ENCODE peak calls at places on chromosomes 13 and 19, in six cellular contexts. One of them, this sample, is unnamed.

GRCh38 chr19:30318261-30318660 is 53.9 kb upstream of the ZNF536 start:
- DNase-seq in cardiac fibroblast: no peak
- DNase-seq in body of pancreas: no peak
- DNase-seq in NCI-H524: no peak
- DNase-seq in astrocyte of the hippocampus: no peak
- DNase-seq in Ammon's horn: no peak
- DNase-seq in this sample: no peak

GRCh38 chr13:108266316-108266936 is 3.1 kb upstream of the TNFSF13B start:
- DNase-seq in cardiac fibroblast: no peak
- DNase-seq in body of pancreas: no peak
- DNase-seq in NCI-H524: no peak
- DNase-seq in astrocyte of the hippocampus: no peak
- DNase-seq in Ammon's horn: no peak
- DNase-seq in this sample: no peak

GRCh38 chr13:23321534-23322241 is 111.8 kb downstream of the SACS start:
- DNase-seq in cardiac fibroblast: peak; percentile 98
- DNase-seq in body of pancreas: peak; percentile 28
- DNase-seq in NCI-H524: no peak
- DNase-seq in astrocyte of the hippocampus: peak; percentile 95
- DNase-seq in Ammon's horn: no peak
- DNase-seq in this sample: peak; percentile 72

GRCh38 chr19:13022111-13022858 is 27.0 kb downstream of the NFIX start:
- DNase-seq in cardiac fibroblast: peak; percentile 51
- DNase-seq in body of pancreas: no peak
- DNase-seq in NCI-H524: no peak
- DNase-seq in astrocyte of the hippocampus: peak; percentile 60
- DNase-seq in Ammon's horn: peak; percentile 67
- DNase-seq in this sample: no peak

GRCh38 chr19:16899566-16900075 is 10.8 kb downstream of the F2RL3 start:
- DNase-seq in cardiac fibroblast: peak; percentile 49
- DNase-seq in body of pancreas: peak; percentile 29
- DNase-seq in NCI-H524: no peak
- DNase-seq in astrocyte of the hippocampus: peak; percentile 28
- DNase-seq in Ammon's horn: no peak
- DNase-seq in this sample: no peak

GRCh38 chr19:42445948-42446347 is 3.2 kb upstream of the CXCL17 start:
- DNase-seq in cardiac fibroblast: no peak
- DNase-seq in body of pancreas: no peak
- DNase-seq in NCI-H524: no peak
- DNase-seq in astrocyte of the hippocampus: no peak
- DNase-seq in Ammon's horn: no peak
- DNase-seq in this sample: no peak

GRCh38 chr19:2841858-2842574 is 741 bp downstream of the ZNF555 start:
- DNase-seq in cardiac fibroblast: no peak
- DNase-seq in body of pancreas: no peak
- DNase-seq in NCI-H524: no peak
- DNase-seq in astrocyte of the hippocampus: peak; percentile 31
- DNase-seq in Ammon's horn: no peak
- DNase-seq in this sample: no peak

GRCh38 chr13:57665471-57665870 is 33.9 kb downstream of the PCDH17 start:
- DNase-seq in cardiac fibroblast: peak; percentile 4
- DNase-seq in body of pancreas: no peak
- DNase-seq in NCI-H524: no peak
- DNase-seq in astrocyte of the hippocampus: no peak
- DNase-seq in Ammon's horn: peak; percentile 16
- DNase-seq in this sample: no peak

GRCh38 chr19:44539236-44539819 is 9.9 kb upstream of the CEACAM20 start:
- DNase-seq in cardiac fibroblast: peak; percentile 57
- DNase-seq in body of pancreas: no peak
- DNase-seq in NCI-H524: no peak
- DNase-seq in astrocyte of the hippocampus: no peak
- DNase-seq in Ammon's horn: no peak
- DNase-seq in this sample: no peak

This sample was measured in epithelial cell of proximal tubule.